ENCODE peak calls at places on chromosomes 4 and X, in five cellular contexts. A is CD8-positive, alpha-beta T cell; I is suprapubic skin; F is body of pancreas; L is SJCRH30. P is an unnamed sample.

GRCh38 chrX:122622800-122623199 is 561.3 kb upstream of the GRIA3 start:
- DNase-seq in L (no peak), F (no peak), A (no peak), I (no peak), P (no peak)

GRCh38 chr4:23728393-23728792 is 161.5 kb downstream of the PPARGC1A start:
- DNase-seq in F (no peak), I (no peak), A (no peak), L (no peak), P (no peak)

GRCh38 chrX:39972340-39972739 is 125.4 kb downstream of the BCOR start:
- DNase-seq in A (no peak), F (no peak), I (no peak), L (no peak), P (no peak)

GRCh38 chrX:139691493-139691842 is 16.5 kb downstream of the MCF2 start:
- DNase-seq in L (no peak), I (no peak), A (no peak), F (peak; percentile 34), P (no peak)

GRCh38 chr4:163554870-163555465 is 60.5 kb downstream of the TMA16 start:
- DNase-seq in F (no peak), I (no peak), A (no peak), L (no peak), P (no peak)

GRCh38 chr4:179750374-179750773 is 2308.1 kb upstream of the AGA start:
- DNase-seq in L (peak; percentile 44), A (no peak), I (no peak), F (no peak), P (no peak)

GRCh38 chr4:72468904-72469502 is 100.0 kb downstream of the ADAMTS3 start:
- DNase-seq in F (no peak), I (no peak), A (no peak), L (no peak), P (no peak)

GRCh38 chr4:176949022-176949421 is 156.3 kb upstream of the VEGFC start:
- DNase-seq in A (no peak), F (peak; percentile 6), I (no peak), L (no peak), P (no peak)

GRCh38 chr4:109998867-109999303 is 86.2 kb downstream of the EGF start:
- DNase-seq in F (no peak), I (no peak), L (no peak), A (no peak), P (peak; percentile 26)

GRCh38 chr4:8267077-8267476 is 2.5 kb upstream of the HTRA3 start:
- DNase-seq in A (no peak), F (peak; percentile 87), I (peak; percentile 89), L (peak; percentile 79), P (peak; percentile 64)

GRCh38 chr4:26269038-26269437 is 51.8 kb upstream of the RBPJ start:
- DNase-seq in L (no peak), A (no peak), F (no peak), I (no peak), P (no peak)

GRCh38 chrX:19721726-19722370 is 165.6 kb downstream of the SH3KBP1 start:
- DNase-seq in I (no peak), F (no peak), A (no peak), L (no peak), P (no peak)

GRCh38 chr4:32119907-32120306 is 1399.7 kb downstream of the PCDH7 start:
- DNase-seq in F (no peak), I (no peak), L (no peak), A (no peak), P (no peak)

GRCh38 chrX:118522230-118522926 is 26.8 kb downstream of the DOCK11 start:
- DNase-seq in I (no peak), A (no peak), F (no peak), L (no peak), P (no peak)

GRCh38 chr4:104531390-104531789 is 36.7 kb upstream of the CXXC4 start:
- DNase-seq in A (no peak), F (no peak), L (no peak), I (no peak), P (no peak)

GRCh38 chr4:56147371-56147770 is 198.6 kb downstream of the CEP135 start:
- DNase-seq in F (no peak), I (no peak), L (no peak), A (no peak), P (no peak)

GRCh38 chr4:82431026-82431745 is 796 bp downstream of the ENOPH1 start:
- DNase-seq in F (peak; percentile 65), A (peak; percentile 9), I (no peak), L (no peak), P (peak; percentile 28)

GRCh38 chrX:46941341-46941740 is 29.1 kb downstream of the JADE3 start:
- DNase-seq in I (no peak), L (no peak), A (no peak), F (no peak), P (no peak)

GRCh38 chr4:186726440-186727148 is 2.9 kb upstream of the FAT1 start:
- DNase-seq in I (no peak), A (no peak), F (peak; percentile 86), L (peak; percentile 61), P (no peak)

GRCh38 chr4:47597696-47598095 is 112.6 kb downstream of the ATP10D start:
- DNase-seq in L (no peak), F (no peak), I (no peak), A (no peak), P (no peak)

GRCh38 chrX:132958086-132958703 is at the start of gene HS6ST2:
- DNase-seq in A (no peak), L (peak; percentile 80), F (peak; percentile 49), I (no peak), P (no peak)

GRCh38 chrX:132955710-132956109 is 2.7 kb downstream of the HS6ST2 start:
- DNase-seq in A (no peak), L (no peak), I (no peak), F (peak; percentile 11), P (no peak)

GRCh38 chrX:132956421-132957210 is 1.8 kb downstream of the HS6ST2 start:
- DNase-seq in L (no peak), F (peak; percentile 43), I (no peak), A (no peak), P (no peak)

GRCh38 chrX:132954323-132954722 is 4.1 kb downstream of the HS6ST2 start:
- DNase-seq in L (no peak), I (no peak), A (no peak), F (peak; percentile 31), P (no peak)

GRCh38 chrX:132957211-132958085 is 981 bp downstream of the HS6ST2 start:
- DNase-seq in F (peak; percentile 47), L (peak; percentile 51), I (no peak), A (no peak), P (no peak)
- H3K4me3 ChIP-seq in F (peak overlapping the region; percentile 12), L (peak overlapping the region; percentile 70), I (peak overlapping the region; percentile 50), A (no peak overlapping the region), P (no peak overlapping the region)

GRCh38 chr4:95533254-95533653 is 15.5 kb downstream of the UNC5C start:
- DNase-seq in L (no peak), A (no peak), I (no peak), F (no peak), P (no peak)
- H3K27ac ChIP-seq in L (no peak overlapping the region), A (no peak overlapping the region), I (no peak overlapping the region), F (no peak overlapping the region), P (no peak overlapping the region)

GRCh38 chr4:52051615-52052474 is 741 bp downstream of the SPATA18 start:
- DNase-seq in A (no peak), L (no peak), F (peak; percentile 73), I (no peak), P (peak; percentile 92)

GRCh38 chr4:52057196-52057595 is 6.1 kb downstream of the SPATA18 start:
- DNase-seq in A (no peak), I (no peak), F (no peak), L (no peak), P (no peak)

GRCh38 chr4:52054254-52054653 is 3.1 kb downstream of the SPATA18 start:
- DNase-seq in A (no peak), F (no peak), I (no peak), L (no peak), P (no peak)

GRCh38 chr4:52051213-52051614 is at the start of gene SPATA18:
- DNase-seq in L (no peak), A (no peak), F (peak; percentile 50), I (no peak), P (peak; percentile 27)

GRCh38 chr4:52052475-52052780 is 1.3 kb downstream of the SPATA18 start:
- DNase-seq in A (no peak), L (no peak), I (no peak), F (peak; percentile 6), P (no peak)
- H3K4me3 ChIP-seq in A (no peak overlapping the region), L (no peak overlapping the region), I (peak overlapping the region; percentile 55), F (no peak overlapping the region), P (peak overlapping the region; percentile 93)

GRCh38 chr4:53132117-53132889 is 233.6 kb downstream of the SCFD2 start:
- DNase-seq in F (no peak), I (no peak), L (no peak), A (no peak), P (no peak)
- H3K27ac ChIP-seq in F (no peak overlapping the region), I (no peak overlapping the region), L (no peak overlapping the region), A (no peak overlapping the region), P (no peak overlapping the region)

DNA sequence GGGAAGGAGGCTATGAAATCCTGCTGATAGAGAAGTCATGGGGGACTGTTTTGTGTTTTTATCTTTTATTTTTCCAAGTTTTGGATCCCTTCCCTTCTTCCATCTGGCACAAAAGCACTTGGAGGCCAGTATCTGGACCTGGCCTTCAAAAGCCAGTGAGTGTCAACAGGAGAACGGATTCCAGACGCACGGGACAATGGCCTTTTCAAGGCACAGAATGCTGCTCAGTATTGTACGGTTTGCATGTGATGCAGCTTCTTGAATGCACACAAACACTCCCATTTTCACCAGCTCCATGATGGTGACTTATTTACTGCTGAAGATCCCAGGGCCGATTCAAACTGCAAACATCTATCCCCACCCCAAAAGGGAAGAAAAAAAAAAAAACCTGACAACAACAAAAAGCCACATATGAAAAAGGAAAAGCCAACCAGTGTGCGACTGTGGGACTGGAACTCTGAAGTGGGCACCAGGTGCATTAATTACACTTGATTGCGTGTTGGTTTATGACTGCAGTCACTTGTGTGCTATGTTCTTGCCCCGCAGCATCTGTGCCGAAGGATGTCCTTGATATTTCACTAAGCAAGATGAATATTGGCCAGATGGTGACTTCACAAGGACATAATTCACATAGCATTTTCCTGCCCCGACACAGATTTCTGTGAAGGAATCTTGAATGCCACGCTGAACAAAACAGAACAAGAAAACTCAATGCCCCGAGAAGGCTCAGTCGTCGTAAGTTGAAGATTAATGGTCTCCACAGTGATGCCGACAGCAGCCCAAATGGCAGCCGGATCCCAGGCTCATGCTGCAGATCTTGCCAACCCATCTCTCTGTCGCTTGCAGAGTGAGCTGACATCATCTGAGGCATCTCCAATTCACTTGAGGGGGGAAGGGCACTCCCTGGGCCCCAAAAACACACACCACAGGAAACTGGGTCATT is 145.7 kb downstream of the CPEB2 start:
- DNase-seq in F (no peak), L (no peak), I (no peak), A (no peak), P (no peak)
- H3K4me3 ChIP-seq in F (no peak overlapping the region), L (no peak overlapping the region), I (no peak overlapping the region), A (no peak overlapping the region), P (no peak overlapping the region)